ENCODE peak calls at places on chromosome 5, in five cellular contexts. One of them, this sample, is unnamed.

GRCh38 chr5:98349251-98349989 is 424.0 kb upstream of the RGMB start:
- DNase-seq in foreskin fibroblast: peak; percentile 86
- DNase-seq in suprapubic skin: no peak
- DNase-seq in type B pancreatic cell: no peak
- DNase-seq in glutamatergic neuron: no peak
- DNase-seq in this sample: no peak

GRCh38 chr5:107135391-107135790 is 535.3 kb downstream of the EFNA5 start:
- DNase-seq in foreskin fibroblast: peak; percentile 38
- DNase-seq in type B pancreatic cell: no peak
- DNase-seq in suprapubic skin: no peak
- DNase-seq in glutamatergic neuron: no peak
- DNase-seq in this sample: no peak

GRCh38 chr5:14476791-14477435 is 104.7 kb upstream of the OTULINL start:
- DNase-seq in glutamatergic neuron: no peak
- DNase-seq in type B pancreatic cell: no peak
- DNase-seq in suprapubic skin: no peak
- DNase-seq in foreskin fibroblast: peak; percentile 69
- DNase-seq in this sample: no peak

GRCh38 chr5:98398465-98398864 is 375.0 kb upstream of the RGMB start:
- DNase-seq in type B pancreatic cell: no peak
- DNase-seq in suprapubic skin: no peak
- DNase-seq in foreskin fibroblast: no peak
- DNase-seq in glutamatergic neuron: no peak
- DNase-seq in this sample: no peak

GRCh38 chr5:156051972-156052371 is 275.0 kb upstream of the SGCD start:
- DNase-seq in type B pancreatic cell: no peak
- DNase-seq in foreskin fibroblast: no peak
- DNase-seq in suprapubic skin: no peak
- DNase-seq in glutamatergic neuron: no peak
- DNase-seq in this sample: no peak

GRCh38 chr5:21573915-21574314 is 1279.2 kb downstream of the CDH12 start:
- DNase-seq in glutamatergic neuron: peak; percentile 28
- DNase-seq in foreskin fibroblast: no peak
- DNase-seq in type B pancreatic cell: no peak
- DNase-seq in suprapubic skin: no peak
- DNase-seq in this sample: no peak

GRCh38 chr5:156687514-156687913 is 162.6 kb upstream of the PPP1R2B start:
- DNase-seq in type B pancreatic cell: no peak
- DNase-seq in foreskin fibroblast: no peak
- DNase-seq in glutamatergic neuron: no peak
- DNase-seq in suprapubic skin: no peak
- DNase-seq in this sample: no peak

GRCh38 chr5:143554194-143554717 is 150.8 kb upstream of the NR3C1 start:
- DNase-seq in foreskin fibroblast: peak; percentile 93
- DNase-seq in suprapubic skin: no peak
- DNase-seq in type B pancreatic cell: no peak
- DNase-seq in glutamatergic neuron: no peak
- DNase-seq in this sample: no peak

GRCh38 chr5:67793966-67794365 is 421.6 kb upstream of the PIK3R1 start:
- DNase-seq in suprapubic skin: no peak
- DNase-seq in type B pancreatic cell: no peak
- DNase-seq in foreskin fibroblast: no peak
- DNase-seq in glutamatergic neuron: no peak
- DNase-seq in this sample: no peak

GRCh38 chr5:40916213-40916612 is 6.9 kb downstream of the C7 start:
- DNase-seq in glutamatergic neuron: no peak
- DNase-seq in suprapubic skin: no peak
- DNase-seq in type B pancreatic cell: no peak
- DNase-seq in foreskin fibroblast: no peak
- DNase-seq in this sample: no peak

GRCh38 chr5:53871772-53872171 is 311.3 kb downstream of the NDUFS4 start:
- DNase-seq in foreskin fibroblast: no peak
- DNase-seq in type B pancreatic cell: no peak
- DNase-seq in suprapubic skin: no peak
- DNase-seq in glutamatergic neuron: no peak
- DNase-seq in this sample: no peak

GRCh38 chr5:53874409-53874808 is 314.0 kb downstream of the NDUFS4 start:
- DNase-seq in glutamatergic neuron: no peak
- DNase-seq in foreskin fibroblast: peak; percentile 13
- DNase-seq in suprapubic skin: no peak
- DNase-seq in type B pancreatic cell: no peak
- DNase-seq in this sample: no peak

DNA sequence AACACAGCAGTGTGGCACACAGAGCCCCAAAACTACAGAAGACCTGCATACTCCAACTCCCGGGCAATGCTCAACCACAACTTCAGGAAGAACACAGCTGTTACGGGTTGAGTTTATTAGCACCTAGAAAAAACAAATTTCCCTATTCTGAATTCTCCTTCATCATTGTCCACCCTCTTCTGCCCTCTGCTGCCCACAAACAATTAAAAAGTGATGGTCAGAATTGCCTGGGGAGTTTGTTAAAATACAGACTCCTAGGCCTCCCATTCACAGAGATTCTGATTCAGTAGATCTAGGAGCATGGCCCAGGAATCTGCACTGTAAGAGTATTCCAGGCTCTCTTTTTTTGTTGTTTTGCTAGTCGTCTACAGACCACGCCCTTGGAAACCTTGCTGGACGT is 310.6 kb downstream of the NDUFS4 start:
- DNase-seq in glutamatergic neuron: no peak
- DNase-seq in suprapubic skin: no peak
- DNase-seq in type B pancreatic cell: no peak
- DNase-seq in foreskin fibroblast: no peak
- DNase-seq in this sample: no peak
- TF ChIP-seq CTCF in glutamatergic neuron: no peak
- TF ChIP-seq CTCF in suprapubic skin: no peak
- TF ChIP-seq CTCF in type B pancreatic cell: no peak
- TF ChIP-seq CTCF in foreskin fibroblast: peak; percentile 4
- TF ChIP-seq CTCF in this sample: no peak

GRCh38 chr5:7394889-7395431 is 978 bp upstream of the ADCY2 start:
- DNase-seq in foreskin fibroblast: no peak
- DNase-seq in suprapubic skin: peak; percentile 68
- DNase-seq in type B pancreatic cell: no peak
- DNase-seq in glutamatergic neuron: peak; percentile 59
- DNase-seq in this sample: no peak
- TF ChIP-seq CTCF in foreskin fibroblast: no peak
- TF ChIP-seq CTCF in suprapubic skin: no peak
- TF ChIP-seq CTCF in type B pancreatic cell: peak; percentile 47
- TF ChIP-seq CTCF in glutamatergic neuron: peak; percentile 23
- TF ChIP-seq CTCF in this sample: no peak

GRCh38 chr5:149767278-149767550 is 37.1 kb downstream of the PPARGC1B start:
- DNase-seq in type B pancreatic cell: no peak
- DNase-seq in suprapubic skin: no peak
- DNase-seq in foreskin fibroblast: no peak
- DNase-seq in glutamatergic neuron: no peak
- DNase-seq in this sample: no peak

GRCh38 chr5:149762958-149763630 is 33.0 kb downstream of the PPARGC1B start:
- DNase-seq in type B pancreatic cell: no peak
- DNase-seq in suprapubic skin: no peak
- DNase-seq in glutamatergic neuron: no peak
- DNase-seq in foreskin fibroblast: no peak
- DNase-seq in this sample: no peak

GRCh38 chr5:149764086-149764485 is 34.0 kb downstream of the PPARGC1B start:
- DNase-seq in glutamatergic neuron: no peak
- DNase-seq in suprapubic skin: no peak
- DNase-seq in type B pancreatic cell: no peak
- DNase-seq in foreskin fibroblast: no peak
- DNase-seq in this sample: no peak

GRCh38 chr5:149766460-149767277 is 36.6 kb downstream of the PPARGC1B start:
- DNase-seq in glutamatergic neuron: no peak
- DNase-seq in type B pancreatic cell: no peak
- DNase-seq in foreskin fibroblast: no peak
- DNase-seq in suprapubic skin: no peak
- DNase-seq in this sample: no peak

DNA sequence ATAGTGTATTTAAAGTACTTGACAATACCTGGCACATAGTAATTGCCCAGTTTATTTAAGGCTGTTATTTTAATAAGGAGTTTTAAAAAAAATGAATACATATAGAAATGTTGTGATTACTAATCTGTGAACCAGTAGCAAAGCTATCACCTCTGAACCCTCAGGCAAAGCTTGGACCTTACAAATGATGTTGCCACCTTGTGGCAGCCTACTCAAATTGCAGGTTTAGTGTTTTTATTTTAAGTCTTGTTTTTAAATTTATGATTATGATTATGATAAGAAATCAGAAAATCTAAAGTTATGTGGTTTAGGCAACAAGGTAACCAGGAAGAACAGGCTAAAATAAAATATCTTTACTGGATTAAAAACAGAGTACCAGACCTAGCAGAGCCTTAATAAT is 35.8 kb downstream of the PPARGC1B start:
- DNase-seq in suprapubic skin: no peak
- DNase-seq in glutamatergic neuron: no peak
- DNase-seq in foreskin fibroblast: no peak
- DNase-seq in type B pancreatic cell: no peak
- DNase-seq in this sample: no peak
- TF ChIP-seq CTCF in suprapubic skin: no peak
- TF ChIP-seq CTCF in glutamatergic neuron: peak; percentile 72
- TF ChIP-seq CTCF in foreskin fibroblast: no peak
- TF ChIP-seq CTCF in type B pancreatic cell: peak; percentile 72
- TF ChIP-seq CTCF in this sample: no peak

DNA sequence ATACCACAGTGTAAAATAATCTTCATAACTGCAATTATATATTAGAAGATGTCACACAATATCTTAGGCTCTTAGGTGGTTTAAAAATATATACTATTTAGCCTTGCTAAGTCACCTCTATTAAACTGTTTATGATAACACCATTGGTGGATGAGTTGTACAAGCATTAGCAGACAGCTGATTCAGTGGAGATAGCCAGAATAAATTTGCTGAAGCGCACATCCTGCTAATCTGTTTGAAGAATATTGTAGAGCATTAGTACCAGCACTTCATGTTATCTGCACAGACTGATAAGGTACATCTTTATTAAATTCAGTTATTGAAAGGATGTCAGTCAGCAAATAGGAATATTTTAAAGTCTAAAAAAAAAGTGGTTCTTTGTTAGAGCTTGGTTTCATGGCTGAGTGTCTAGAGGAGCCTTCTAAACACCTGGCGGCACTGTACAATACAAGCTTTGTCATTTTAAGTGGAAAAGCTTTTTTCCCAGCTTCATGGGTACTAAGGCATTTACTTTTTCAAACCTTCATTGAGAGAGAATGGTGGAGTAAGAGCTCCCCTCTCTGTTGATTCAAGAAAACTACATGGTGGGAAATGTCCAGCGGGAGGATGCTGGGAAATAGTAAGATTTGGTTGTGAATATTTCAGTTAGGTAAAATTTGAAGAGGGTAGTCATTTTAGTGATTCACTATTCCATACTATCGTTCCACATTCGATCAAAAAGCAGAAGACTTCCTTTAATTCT is 275.1 kb downstream of the SLF1 start:
- DNase-seq in glutamatergic neuron: no peak
- DNase-seq in suprapubic skin: no peak
- DNase-seq in type B pancreatic cell: no peak
- DNase-seq in foreskin fibroblast: no peak
- DNase-seq in this sample: no peak
- TF ChIP-seq CTCF in glutamatergic neuron: peak; percentile 24
- TF ChIP-seq CTCF in suprapubic skin: no peak
- TF ChIP-seq CTCF in type B pancreatic cell: peak; percentile 86
- TF ChIP-seq CTCF in foreskin fibroblast: peak; percentile 32
- TF ChIP-seq CTCF in this sample: peak; percentile 17

DNA sequence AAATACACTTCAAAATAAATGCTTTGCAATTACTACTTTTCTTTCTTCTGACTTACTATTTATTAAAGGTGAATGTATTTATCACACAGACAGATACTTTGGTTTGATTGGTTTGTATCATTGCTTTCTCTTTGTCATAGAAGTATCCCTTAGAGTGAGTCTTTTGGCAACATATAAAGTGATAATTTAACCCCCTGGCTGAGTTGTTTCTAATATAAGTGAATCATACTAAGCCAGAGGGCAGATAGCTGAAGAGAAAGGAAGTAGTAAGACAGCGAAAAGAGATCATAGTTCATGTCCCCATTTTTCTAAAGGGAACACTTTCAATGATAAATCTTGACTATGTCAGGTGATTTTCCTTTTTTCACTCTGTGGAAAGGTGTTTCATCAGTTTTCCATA is 38.6 kb downstream of the CAMK4 start:
- DNase-seq in glutamatergic neuron: no peak
- DNase-seq in type B pancreatic cell: no peak
- DNase-seq in foreskin fibroblast: no peak
- DNase-seq in suprapubic skin: no peak
- DNase-seq in this sample: no peak
- TF ChIP-seq CTCF in glutamatergic neuron: no peak
- TF ChIP-seq CTCF in type B pancreatic cell: no peak
- TF ChIP-seq CTCF in foreskin fibroblast: no peak
- TF ChIP-seq CTCF in suprapubic skin: no peak
- TF ChIP-seq CTCF in this sample: no peak

DNA sequence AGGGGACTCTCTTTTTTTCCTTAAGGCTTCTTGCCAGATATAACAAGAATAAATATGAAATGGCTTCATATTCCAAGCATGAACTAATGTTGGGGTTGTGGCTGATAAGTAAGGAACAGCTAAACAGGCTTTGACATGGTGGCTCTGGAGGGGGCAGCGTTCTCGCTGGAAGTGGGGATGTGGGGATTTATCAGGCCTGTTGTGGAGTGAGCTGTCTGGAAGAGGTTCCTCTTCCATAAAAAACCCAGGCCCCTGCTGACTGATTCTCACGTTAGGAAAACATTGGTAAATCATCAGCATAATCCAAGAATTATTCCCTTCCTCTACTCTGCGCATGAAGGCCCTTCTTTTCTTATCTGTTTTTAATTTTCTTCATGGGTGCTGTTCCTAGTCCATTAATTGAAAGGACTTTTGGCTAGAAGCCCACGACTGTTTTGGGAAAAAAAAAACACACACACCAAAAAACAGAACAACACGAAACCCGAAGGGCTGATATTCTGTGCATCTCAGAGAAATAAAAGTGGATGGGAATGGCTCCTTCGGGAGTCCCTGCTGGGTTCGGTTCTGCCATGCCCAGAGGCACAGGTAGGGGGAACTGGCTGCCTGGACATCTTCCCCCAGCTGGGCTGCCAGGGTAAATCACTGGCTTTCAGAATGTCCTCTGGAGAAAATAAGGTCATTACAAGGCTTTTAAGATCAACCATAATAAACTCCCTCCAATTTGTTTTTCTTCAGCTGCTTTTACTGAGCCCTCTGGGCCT is 297.0 kb downstream of the SLIT3 start:
- DNase-seq in type B pancreatic cell: no peak
- DNase-seq in glutamatergic neuron: no peak
- DNase-seq in suprapubic skin: no peak
- DNase-seq in foreskin fibroblast: no peak
- DNase-seq in this sample: no peak
- TF ChIP-seq CTCF in type B pancreatic cell: peak; percentile 57
- TF ChIP-seq CTCF in glutamatergic neuron: no peak
- TF ChIP-seq CTCF in suprapubic skin: no peak
- TF ChIP-seq CTCF in foreskin fibroblast: peak; percentile 48
- TF ChIP-seq CTCF in this sample: no peak

GRCh38 chr5:29218138-29218537 is 1975.3 kb upstream of the CDH6 start:
- DNase-seq in suprapubic skin: no peak
- DNase-seq in type B pancreatic cell: no peak
- DNase-seq in foreskin fibroblast: no peak
- DNase-seq in glutamatergic neuron: no peak
- DNase-seq in this sample: no peak
- TF ChIP-seq CTCF in suprapubic skin: no peak
- TF ChIP-seq CTCF in type B pancreatic cell: no peak
- TF ChIP-seq CTCF in foreskin fibroblast: no peak
- TF ChIP-seq CTCF in glutamatergic neuron: no peak
- TF ChIP-seq CTCF in this sample: no peak

GRCh38 chr5:77972545-77973252 is 196.6 kb upstream of the TBCA start:
- DNase-seq in type B pancreatic cell: no peak
- DNase-seq in foreskin fibroblast: no peak
- DNase-seq in glutamatergic neuron: peak; percentile 33
- DNase-seq in suprapubic skin: no peak
- DNase-seq in this sample: peak; percentile 63
- TF ChIP-seq CTCF in type B pancreatic cell: no peak
- TF ChIP-seq CTCF in foreskin fibroblast: peak; percentile 13
- TF ChIP-seq CTCF in glutamatergic neuron: no peak
- TF ChIP-seq CTCF in suprapubic skin: no peak
- TF ChIP-seq CTCF in this sample: peak; percentile 47